ENCODE peak calls at places on chromosomes 12 and 14, in eight cellular contexts. K is WTC11, A is tibial nerve, W is cardiac fibroblast, D is RWPE1, F is IMR-90, C is thoracic aorta, Q is BE2C. I is an unnamed sample.

GRCh38 chr12:100868487-100868886 is 73.9 kb downstream of the ANO4 start:
- DNase-seq in K (no peak), A (no peak), W (peak; percentile 6), D (no peak), F (peak; percentile 23), C (no peak), Q (no peak), I (peak; percentile 15)

GRCh38 chr12:122852336-122853275 is 17.3 kb downstream of the HIP1R start:
- DNase-seq in K (no peak), A (no peak), W (peak; percentile 46), D (no peak), F (no peak), C (no peak), Q (peak; percentile 49), I (no peak)

GRCh38 chr12:57340104-57340503 is 89.1 kb upstream of the STAC3 start:
- DNase-seq in K (no peak), A (peak; percentile 55), W (peak; percentile 88), D (no peak), F (peak; percentile 87), C (no peak), Q (no peak), I (no peak)

GRCh38 chr14:57060276-57060956 is 208.3 kb downstream of the EXOC5 start:
- DNase-seq in K (no peak), A (no peak), W (peak; percentile 1), D (peak; percentile 30), F (no peak), C (no peak), Q (no peak), I (peak; percentile 59)

GRCh38 chr14:72929316-72930080 is 3.2 kb downstream of the DCAF4 start:
- DNase-seq in K (no peak), A (no peak), W (no peak), D (no peak), F (no peak), C (no peak), Q (no peak), I (no peak)

GRCh38 chr12:94379479-94380113 is 80.1 kb downstream of the CEP83 start:
- DNase-seq in K (no peak), A (no peak), W (no peak), D (no peak), F (peak; percentile 12), C (no peak), Q (no peak), I (no peak)

GRCh38 chr12:41122894-41123293 is 65.2 kb upstream of the PDZRN4 start:
- DNase-seq in K (no peak), A (peak; percentile 66), W (no peak), D (no peak), F (no peak), C (no peak), Q (no peak), I (no peak)

GRCh38 chr14:91387135-91387849 is 30.3 kb downstream of the CCDC88C start:
- DNase-seq in K (no peak), A (no peak), W (peak; percentile 25), D (no peak), F (peak; percentile 40), C (no peak), Q (no peak), I (no peak)

GRCh38 chr14:93002851-93003298 is 79.9 kb downstream of the CHGA start:
- DNase-seq in K (no peak), A (no peak), W (no peak), D (no peak), F (no peak), C (no peak), Q (no peak), I (no peak)

GRCh38 chr12:86834217-86834616 is 578.0 kb upstream of the MGAT4C start:
- DNase-seq in K (no peak), A (no peak), W (no peak), D (no peak), F (no peak), C (no peak), Q (no peak), I (no peak)

GRCh38 chr14:99261916-99262787 is 9.8 kb downstream of the BCL11B start:
- DNase-seq in K (no peak), A (no peak), W (no peak), D (no peak), F (no peak), C (no peak), Q (no peak), I (no peak)

GRCh38 chr12:130254476-130255276 is 83.0 kb upstream of the PIWIL1 start:
- DNase-seq in K (no peak), A (no peak), W (no peak), D (no peak), F (no peak), C (no peak), Q (no peak), I (no peak)

GRCh38 chr14:93953739-93954515 is 22.4 kb downstream of the ASB2 start:
- DNase-seq in K (no peak), A (no peak), W (no peak), D (no peak), F (no peak), C (no peak), Q (no peak), I (no peak)

GRCh38 chr14:40122978-40123648 is 690.9 kb upstream of the FBXO33 start:
- DNase-seq in K (no peak), A (no peak), W (no peak), D (no peak), F (no peak), C (no peak), Q (no peak), I (peak; percentile 17)

GRCh38 chr12:15130521-15130920 is 90.7 kb downstream of the RERG start:
- DNase-seq in K (no peak), A (no peak), W (no peak), D (no peak), F (no peak), C (no peak), Q (no peak), I (no peak)

GRCh38 chr12:116472193-116472592 is 87.0 kb upstream of the MAP1LC3B2 start:
- DNase-seq in K (no peak), A (no peak), W (no peak), D (no peak), F (no peak), C (no peak), Q (no peak), I (no peak)
- TF ChIP-seq CTCF in K (no peak), A (no peak), W (no peak), D (no peak), F (no peak), C (no peak), Q (no peak), I (no peak)

GRCh38 chr12:119206348-119207075 is 27.8 kb downstream of the HSPB8 start:
- DNase-seq in K (no peak), A (no peak), W (no peak), D (no peak), F (no peak), C (no peak), Q (no peak), I (no peak)
- TF ChIP-seq CTCF in K (no peak), A (no peak), W (no peak), D (no peak), F (no peak), C (no peak), Q (no peak), I (no peak)

GRCh38 chr12:113568021-113568420 is 96.3 kb upstream of the LHX5 start:
- DNase-seq in K (no peak), A (no peak), W (no peak), D (no peak), F (no peak), C (no peak), Q (no peak), I (no peak)

GRCh38 chr12:113573148-113573547 is 101.5 kb upstream of the LHX5 start:
- DNase-seq in K (no peak), A (no peak), W (no peak), D (no peak), F (no peak), C (no peak), Q (no peak), I (no peak)

GRCh38 chr12:113571713-113572112 is 100.0 kb upstream of the LHX5 start:
- DNase-seq in K (no peak), A (no peak), W (no peak), D (no peak), F (no peak), C (no peak), Q (no peak), I (no peak)

GRCh38 chr12:113575386-113575785 is 103.7 kb upstream of the LHX5 start:
- DNase-seq in K (no peak), A (no peak), W (no peak), D (no peak), F (no peak), C (no peak), Q (no peak), I (no peak)

DNA sequence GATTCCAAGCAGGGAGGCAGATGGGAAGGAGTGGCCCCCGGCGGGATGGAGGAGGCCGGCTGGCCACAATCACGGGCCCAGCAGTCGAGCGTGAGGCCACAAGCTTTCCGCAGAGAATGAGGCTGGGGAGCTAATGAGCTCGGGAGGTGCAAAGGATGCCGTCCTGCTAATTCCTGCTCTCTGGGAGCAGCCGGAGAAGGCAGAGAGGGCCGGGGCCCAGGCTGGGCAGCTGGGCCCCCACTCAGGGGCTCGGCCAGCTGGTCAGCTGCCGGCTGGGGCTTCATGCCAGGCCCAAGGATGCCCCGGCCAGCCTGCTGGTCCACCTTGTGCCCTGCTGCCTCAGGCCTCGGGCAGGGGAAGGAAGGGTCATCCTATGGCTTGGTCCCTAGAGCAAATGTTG is 98.2 kb upstream of the LHX5 start:
- DNase-seq in K (no peak), A (no peak), W (no peak), D (no peak), F (no peak), C (no peak), Q (no peak), I (no peak)
- TF ChIP-seq CTCF in K (no peak), A (no peak), W (no peak), D (no peak), F (no peak), C (no peak), Q (no peak), I (no peak)

GRCh38 chr14:78921856-78922255 is 751.7 kb downstream of the NRXN3 start:
- DNase-seq in K (no peak), A (no peak), W (peak; percentile 33), D (no peak), F (peak; percentile 88), C (no peak), Q (no peak), I (no peak)

DNA sequence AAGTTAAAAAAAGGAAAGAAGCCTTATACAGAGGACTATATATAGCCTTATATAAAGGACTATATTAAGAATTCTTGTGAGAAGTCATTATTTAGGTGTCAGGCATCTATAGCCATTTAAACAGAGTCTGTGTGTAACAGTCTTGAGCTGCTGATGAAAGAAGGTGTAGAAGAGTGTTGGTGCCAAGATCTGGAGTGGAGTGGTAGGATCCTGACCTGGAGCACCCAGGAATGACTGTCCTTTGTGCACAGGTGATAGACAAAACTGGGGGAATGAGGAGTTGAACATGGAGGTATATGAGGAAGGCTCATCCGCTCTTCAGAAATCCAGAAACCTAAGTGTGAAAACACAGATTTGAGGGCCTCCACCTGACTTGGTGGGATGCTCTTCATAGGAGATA is 747.3 kb downstream of the NRXN3 start:
- DNase-seq in K (peak; percentile 19), A (no peak), W (no peak), D (no peak), F (no peak), C (no peak), Q (no peak), I (peak; percentile 12)
- TF ChIP-seq CTCF in K (no peak), A (no peak), W (no peak), D (no peak), F (no peak), C (no peak), Q (no peak), I (no peak)